ENCODE peak calls at places on chromosome 3, in nine cellular contexts. Y, T, O, V, D, Z, F, C and M are unnamed samples.

GRCh38 chr3:189952272-189952671 is 168.4 kb downstream of the P3H2 start:
- DNase-seq in Y (no peak), T (no peak), O (no peak), V (no peak), D (no peak), Z (no peak), F (no peak), C (no peak), M (no peak)

GRCh38 chr3:33915796-33916589 is 117.6 kb downstream of the PDCD6IP start:
- DNase-seq in Y (peak; percentile 69), T (no peak), O (peak; percentile 5), V (no peak), D (no peak), Z (no peak), F (peak; percentile 36), C (peak; percentile 57), M (peak; percentile 83)

GRCh38 chr3:197023241-197023997 is 6.2 kb downstream of the MELTF start:
- DNase-seq in Y (no peak), T (peak; percentile 43), O (no peak), V (no peak), D (no peak), Z (no peak), F (no peak), C (no peak), M (no peak)

GRCh38 chr3:126872701-126873100 is 110.2 kb upstream of the PLXNA1 start:
- DNase-seq in Y (no peak), T (no peak), O (no peak), V (no peak), D (no peak), Z (no peak), F (peak; percentile 30), C (peak; percentile 40), M (no peak)

GRCh38 chr3:177448987-177449975 is 252.0 kb upstream of the TBL1XR1 start:
- DNase-seq in Y (no peak), T (peak; percentile 96), O (no peak), V (no peak), D (no peak), Z (peak; percentile 76), F (peak; percentile 95), C (peak; percentile 88), M (no peak)

GRCh38 chr3:165195628-165196576 is at the start of gene SLITRK3:
- DNase-seq in Y (no peak), T (no peak), O (peak; percentile 41), V (no peak), D (no peak), Z (no peak), F (no peak), C (no peak), M (no peak)

GRCh38 chr3:163863146-163863545 is 1215.2 kb downstream of the SI start:
- DNase-seq in Y (no peak), T (no peak), O (no peak), V (no peak), D (no peak), Z (no peak), F (peak; percentile 43), C (no peak), M (no peak)

GRCh38 chr3:57006949-57007419 is 53.5 kb upstream of the SPATA12 start:
- DNase-seq in Y (no peak), T (no peak), O (no peak), V (peak; percentile 56), D (peak; percentile 77), Z (no peak), F (peak; percentile 74), C (peak; percentile 9), M (no peak)

GRCh38 chr3:150225986-150226385 is 182.1 kb upstream of the TSC22D2 start:
- DNase-seq in Y (no peak), T (no peak), O (no peak), V (no peak), D (no peak), Z (no peak), F (no peak), C (no peak), M (no peak)

GRCh38 chr3:47761046-47761445 is 20.6 kb downstream of the SMARCC1 start:
- DNase-seq in Y (no peak), T (no peak), O (no peak), V (no peak), D (no peak), Z (no peak), F (no peak), C (no peak), M (no peak)

GRCh38 chr3:9951598-9951961 is 628 bp downstream of the PRRT3 start:
- DNase-seq in Y (no peak), T (no peak), O (no peak), V (no peak), D (no peak), Z (no peak), F (no peak), C (no peak), M (no peak)

GRCh38 chr3:183114779-183115178 is 15.5 kb upstream of the MCCC1 start:
- DNase-seq in Y (no peak), T (no peak), O (no peak), V (no peak), D (no peak), Z (no peak), F (no peak), C (no peak), M (no peak)

GRCh38 chr3:52052831-52053306 is 3.5 kb downstream of the DUSP7 start:
- DNase-seq in Y (peak; percentile 61), T (peak; percentile 94), O (peak; percentile 77), V (no peak), D (peak; percentile 94), Z (peak; percentile 91), F (peak; percentile 87), C (peak; percentile 82), M (peak; percentile 89)

GRCh38 chr3:28935141-28935540 is 345.7 kb upstream of the RBMS3 start:
- DNase-seq in Y (no peak), T (no peak), O (no peak), V (no peak), D (no peak), Z (no peak), F (no peak), C (no peak), M (no peak)

GRCh38 chr3:87351913-87352312 is 75.5 kb upstream of the POU1F1 start:
- DNase-seq in Y (no peak), T (no peak), O (no peak), V (no peak), D (no peak), Z (no peak), F (no peak), C (no peak), M (no peak)

GRCh38 chr3:138371070-138371950 is 22.9 kb downstream of the MRAS start:
- DNase-seq in Y (no peak), T (peak; percentile 47), O (no peak), V (no peak), D (peak; percentile 3), Z (no peak), F (no peak), C (no peak), M (no peak)